ENCODE peak calls at places on chromosomes 3 and 15, in six cellular contexts. U is astrocyte of the spinal cord; F is stimulated activated CD8-positive, alpha-beta memory T cell treated with anti-CD3 and anti-CD28 coated beads, Interleukin-12 subunit alpha, Interleukin-12 subunit beta, amount 100 ng/mL, for 1 hour; Z is body of pancreas; H is NCI-H345; G is EL. P is an unnamed sample.

GRCh38 chr3:42652611-42653302 is 740 bp upstream of the ZBTB47 start:
- DNase-seq in G (peak), H (no peak), F (no peak), Z (peak), U (peak), P (peak)

GRCh38 chr15:101807345-101807945 is 4.1 kb downstream of the OR4F6 start:
- DNase-seq in U (peak), Z (no peak), F (no peak), G (peak), H (no peak), P (no peak)

GRCh38 chr3:165070682-165071081 is 7.6 kb downstream of the SI start:
- DNase-seq in U (no peak), Z (no peak), G (no peak), H (no peak), F (no peak), P (no peak)

GRCh38 chr3:23546186-23546585 is 259.6 kb upstream of the UBE2E1 start:
- DNase-seq in G (no peak), F (no peak), U (no peak), Z (no peak), H (no peak), P (no peak)

GRCh38 chr15:40106203-40107161 is 2.2 kb downstream of the BMF start:
- DNase-seq in U (peak), F (no peak), H (peak), Z (peak), G (peak), P (peak)

GRCh38 chr15:95024388-95024787 is 793.0 kb downstream of the MCTP2 start:
- DNase-seq in G (peak), Z (no peak), U (peak), F (no peak), H (no peak), P (peak)

GRCh38 chr3:46094506-46094905 is 67.2 kb upstream of the XCR1 start:
- DNase-seq in U (no peak), F (no peak), H (no peak), G (no peak), Z (no peak), P (peak)

GRCh38 chr15:52528465-52529288 is at the start of gene MYO5A:
- DNase-seq in U (peak), G (peak), H (peak), F (peak), Z (peak), P (peak)

GRCh38 chr15:77778802-77779201 is 146.1 kb upstream of the LINGO1 start:
- DNase-seq in G (no peak), H (no peak), U (no peak), Z (no peak), F (no peak), P (no peak)

GRCh38 chr3:133966954-133967353 is 62.8 kb downstream of the SLCO2A1 start:
- DNase-seq in U (no peak), G (no peak), H (no peak), Z (no peak), F (no peak), P (no peak)

GRCh38 chr3:55624238-55624637 is 137.1 kb upstream of the WNT5A start:
- DNase-seq in F (no peak), G (peak), H (no peak), U (peak), Z (peak), P (no peak)

GRCh38 chr3:174023445-174023844 is 625.9 kb downstream of the NLGN1 start:
- DNase-seq in Z (no peak), U (peak), G (no peak), H (peak), F (no peak), P (no peak)

GRCh38 chr15:41104234-41104633 is 11.8 kb downstream of the INO80 start:
- DNase-seq in G (peak), Z (no peak), H (no peak), F (no peak), U (peak), P (no peak)

GRCh38 chr3:16476636-16477035 is 36.9 kb downstream of the RFTN1 start:
- DNase-seq in Z (no peak), F (no peak), H (no peak), U (peak), G (peak), P (no peak)

GRCh38 chr3:128745742-128746141 is 19.8 kb downstream of the RAB7A start:
- DNase-seq in H (no peak), U (no peak), G (no peak), F (no peak), Z (no peak), P (no peak)

GRCh38 chr3:120072867-120073525 is 21.3 kb downstream of the GSK3B start:
- DNase-seq in U (no peak), G (no peak), H (no peak), Z (no peak), F (no peak), P (no peak)

GRCh38 chr3:17055374-17056276 is 170.9 kb downstream of the PLCL2 start:
- DNase-seq in U (peak), H (no peak), F (no peak), G (peak), Z (no peak), P (no peak)

GRCh38 chr15:78438595-78439285 is 724 bp downstream of the IREB2 start:
- DNase-seq in G (peak), F (peak), U (peak), H (no peak), Z (peak), P (peak)

GRCh38 chr3:72274511-72275295 is 489.8 kb upstream of the PROK2 start:
- DNase-seq in H (peak), G (peak), Z (peak), F (no peak), U (peak), P (peak)

GRCh38 chr3:172303941-172304558 is 144.2 kb downstream of the GHSR start:
- DNase-seq in G (no peak), U (no peak), H (no peak), Z (no peak), F (no peak), P (no peak)

GRCh38 chr3:115875460-115875859 is 252.2 kb downstream of the GAP43 start:
- DNase-seq in F (no peak), G (no peak), Z (no peak), H (no peak), U (no peak), P (no peak)

GRCh38 chr15:25170113-25170731 is 215.4 kb downstream of the SNRPN start:
- DNase-seq in H (no peak), G (no peak), F (no peak), Z (no peak), U (no peak), P (no peak)

GRCh38 chr3:115999598-115999997 is 376.3 kb downstream of the GAP43 start:
- DNase-seq in Z (peak), U (no peak), H (no peak), G (no peak), F (no peak), P (no peak)

GRCh38 chr3:130779031-130779430 is 32.4 kb upstream of the PIK3R4 start:
- DNase-seq in U (no peak), F (no peak), H (peak), G (no peak), Z (no peak), P (no peak)

GRCh38 chr3:196009456-196009855 is 72.4 kb downstream of the TFRC start:
- DNase-seq in F (no peak), U (no peak), Z (no peak), G (no peak), H (no peak), P (no peak)

GRCh38 chr15:23038741-23039150 is 623 bp downstream of the TUBGCP5 start:
- DNase-seq in H (peak), F (no peak), Z (peak), G (peak), U (peak), P (peak)

GRCh38 chr3:195095035-195095703 is 175.8 kb downstream of the XXYLT1 start:
- DNase-seq in U (no peak), Z (no peak), F (no peak), G (no peak), H (no peak), P (no peak)

GRCh38 chr15:45729146-45729545 is 94.3 kb downstream of the SQOR start:
- DNase-seq in H (no peak), Z (no peak), U (no peak), G (peak), F (no peak), P (no peak)

GRCh38 chr15:95715919-95716318 is 614.6 kb upstream of the NR2F2 start:
- DNase-seq in G (no peak), Z (no peak), H (no peak), U (no peak), F (no peak), P (no peak)

GRCh38 chr3:127560051-127560787 is 30.3 kb downstream of the TPRA1 start:
- DNase-seq in G (no peak), U (no peak), F (no peak), Z (no peak), H (no peak), P (peak)

GRCh38 chr15:78714890-78715289 is 73.9 kb upstream of the CHRNB4 start:
- DNase-seq in F (no peak), H (no peak), U (no peak), Z (no peak), G (no peak), P (no peak)

GRCh38 chr3:175108012-175108411 is 248.9 kb downstream of the NAALADL2 start:
- DNase-seq in H (no peak), F (no peak), Z (no peak), G (no peak), U (no peak), P (no peak)